ENCODE peak calls at places on chromosome 9, in eight cellular contexts. M is choroid plexus epithelial cell; U is AG08396; I is Caki2; D is effector memory CD8-positive, alpha-beta T cell; O is stimulated activated CD8-positive, alpha-beta memory T cell treated with anti-CD3 and anti-CD28 coated beads, Interleukin-12 subunit alpha, Interleukin-12 subunit beta, amount 100 ng/mL, for 4 hours; V is islet precursor cell; F is activated T-cell treated with anti-CD3 and anti-CD28 coated beads for 1 hour. Z is an unnamed sample.

GRCh38 chr9:135249711-135250110 is 162.2 kb downstream of the OLFM1 start:
- DNase-seq in F (no peak), U (no peak), V (no peak), I (no peak), M (no peak), O (no peak), D (no peak), Z (no peak)

GRCh38 chr9:21579209-21579608 is 97.1 kb upstream of the IFNE start:
- DNase-seq in U (no peak), I (peak; percentile 38), V (no peak), F (no peak), M (peak; percentile 73), D (peak; percentile 52), O (peak; percentile 2), Z (peak; percentile 84)

GRCh38 chr9:114007991-114008666 is 70.0 kb downstream of the AMBP start:
- DNase-seq in U (no peak), F (no peak), O (no peak), D (no peak), I (no peak), M (no peak), V (no peak), Z (no peak)

GRCh38 chr9:37283730-37284235 is 138.7 kb upstream of the GRHPR start:
- DNase-seq in I (peak; percentile 87), V (no peak), F (no peak), M (peak; percentile 28), D (no peak), U (peak; percentile 31), O (no peak), Z (peak; percentile 69)

GRCh38 chr9:88197781-88198345 is 59.6 kb upstream of the SPATA31C2 start:
- DNase-seq in V (peak; percentile 85), D (no peak), M (peak; percentile 88), F (no peak), I (no peak), U (peak; percentile 66), O (no peak), Z (peak; percentile 93)

GRCh38 chr9:116156621-116157314 is 3.2 kb downstream of the PAPPA start:
- DNase-seq in O (no peak), I (peak; percentile 55), U (peak; percentile 67), F (no peak), D (no peak), M (peak; percentile 94), V (peak; percentile 91), Z (peak; percentile 67)

GRCh38 chr9:138117836-138118235 is 240.3 kb downstream of the CACNA1B start:
- DNase-seq in U (no peak), M (no peak), D (no peak), V (peak; percentile 30), I (no peak), O (no peak), F (no peak), Z (no peak)

GRCh38 chr9:120931278-120932085 is 4.9 kb upstream of the TRAF1 start:
- DNase-seq in I (peak; percentile 60), U (peak; percentile 64), V (peak; percentile 14), O (no peak), M (peak; percentile 72), F (no peak), D (peak; percentile 50), Z (peak; percentile 74)

Z was measured in M059J.